ENCODE peak calls at places on chromosome 3, in eight cellular contexts. G, N, I, Y, D, O, Q and S are unnamed samples.

GRCh38 chr3:139564290-139564861 is 24.8 kb upstream of the RBP1 start:
- DNase-seq in G (no peak), N (no peak), I (no peak), Y (no peak), D (no peak), O (no peak), Q (no peak), S (no peak)

GRCh38 chr3:184874709-184875644 is 63.0 kb downstream of the VPS8 start:
- DNase-seq in G (no peak), N (no peak), I (peak; percentile 36), Y (peak; percentile 30), D (peak; percentile 4), O (no peak), Q (no peak), S (no peak)

GRCh38 chr3:138947303-138948121 is 495 bp downstream of the FOXL2NB start:
- DNase-seq in G (no peak), N (no peak), I (no peak), Y (no peak), D (no peak), O (no peak), Q (no peak), S (no peak)

GRCh38 chr3:26145769-26146168 is 355.9 kb downstream of the OXSM start:
- DNase-seq in G (no peak), N (no peak), I (no peak), Y (no peak), D (no peak), O (no peak), Q (no peak), S (no peak)

GRCh38 chr3:81439088-81439487 is 322.4 kb downstream of the GBE1 start:
- DNase-seq in G (no peak), N (no peak), I (no peak), Y (no peak), D (no peak), O (no peak), Q (no peak), S (no peak)

GRCh38 chr3:58066842-58067241 is 58.6 kb downstream of the FLNB start:
- DNase-seq in G (no peak), N (no peak), I (no peak), Y (no peak), D (no peak), O (no peak), Q (no peak), S (no peak)

GRCh38 chr3:107523361-107524213 is 825 bp downstream of the BBX start:
- DNase-seq in G (peak; percentile 75), N (peak; percentile 68), I (peak; percentile 49), Y (peak; percentile 30), D (no peak), O (peak; percentile 32), Q (peak; percentile 51), S (peak; percentile 51)

GRCh38 chr3:197317250-197317963 is 19.0 kb upstream of the DLG1 start:
- DNase-seq in G (no peak), N (no peak), I (no peak), Y (no peak), D (peak; percentile 94), O (no peak), Q (no peak), S (no peak)

GRCh38 chr3:174322789-174323188 is 536.3 kb upstream of the NAALADL2 start:
- DNase-seq in G (no peak), N (no peak), I (no peak), Y (no peak), D (no peak), O (no peak), Q (no peak), S (no peak)

GRCh38 chr3:186044973-186045372 is 63.9 kb downstream of the ETV5 start:
- DNase-seq in G (no peak), N (no peak), I (no peak), Y (peak; percentile 35), D (no peak), O (no peak), Q (no peak), S (no peak)

GRCh38 chr3:32437898-32438297 is 46.2 kb downstream of the CMTM7 start:
- DNase-seq in G (peak; percentile 18), N (no peak), I (no peak), Y (no peak), D (no peak), O (no peak), Q (no peak), S (no peak)

GRCh38 chr3:188916934-188917391 is 254.8 kb upstream of the TPRG1 start:
- DNase-seq in G (no peak), N (no peak), I (no peak), Y (no peak), D (no peak), O (no peak), Q (no peak), S (no peak)

GRCh38 chr3:100875239-100875638 is 118.0 kb downstream of the ABI3BP start:
- DNase-seq in G (no peak), N (no peak), I (no peak), Y (no peak), D (peak; percentile 83), O (no peak), Q (no peak), S (no peak)

GRCh38 chr3:153704115-153704514 is 417.1 kb upstream of the ARHGEF26 start:
- DNase-seq in G (no peak), N (no peak), I (no peak), Y (no peak), D (no peak), O (no peak), Q (no peak), S (no peak)

DNA sequence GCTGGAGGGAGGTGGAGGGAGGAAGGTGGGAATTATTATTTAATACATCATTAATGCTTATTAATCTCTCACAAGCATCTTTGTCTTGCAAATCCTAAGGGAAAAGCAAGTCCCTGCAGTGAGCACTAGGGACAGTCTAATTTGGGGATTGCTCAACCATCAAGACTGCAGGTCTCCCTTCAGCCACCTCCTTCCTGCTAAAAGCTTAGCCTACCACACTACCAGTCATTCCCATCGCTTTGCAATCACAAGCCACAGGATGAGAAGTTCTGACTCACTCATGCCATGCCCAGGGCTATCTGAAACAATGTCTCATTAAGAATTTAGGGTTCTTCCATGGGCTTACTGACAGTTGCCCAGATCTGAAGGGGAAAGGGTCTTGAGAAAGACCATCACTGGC is 51.0 kb upstream of the EIF1B start:
- DNase-seq in G (no peak), N (no peak), I (no peak), Y (no peak), D (no peak), O (no peak), Q (no peak), S (no peak)
- TF ChIP-seq CTCF in G (no peak), N (no peak), I (no peak), Y (no peak), D (no peak), O (no peak), Q (no peak), S (no peak)

DNA sequence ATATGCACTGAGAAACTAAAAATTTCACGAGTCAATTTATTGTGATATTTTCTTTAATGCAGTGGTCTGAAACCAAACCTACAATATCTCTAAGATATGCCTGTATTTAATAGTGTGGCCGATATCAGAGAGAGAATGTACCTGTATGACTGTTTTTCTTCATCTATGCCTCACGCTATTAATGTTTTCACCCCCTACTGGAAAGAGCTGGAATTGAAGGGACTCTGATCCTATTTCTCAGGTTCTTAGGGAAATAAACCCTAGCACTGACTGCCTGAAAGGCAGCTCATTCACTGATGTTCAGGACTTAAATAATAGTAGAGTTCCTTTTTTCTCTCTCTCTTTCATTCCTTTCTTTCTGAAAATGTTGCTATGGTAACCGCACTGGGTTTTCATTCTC is 1135.9 kb downstream of the IGSF11 start:
- DNase-seq in G (no peak), N (no peak), I (no peak), Y (no peak), D (no peak), O (no peak), Q (no peak), S (no peak)
- TF ChIP-seq CTCF in G (peak; percentile 73), N (no peak), I (no peak), Y (peak; percentile 62), D (peak; percentile 38), O (no peak), Q (no peak), S (no peak)

DNA sequence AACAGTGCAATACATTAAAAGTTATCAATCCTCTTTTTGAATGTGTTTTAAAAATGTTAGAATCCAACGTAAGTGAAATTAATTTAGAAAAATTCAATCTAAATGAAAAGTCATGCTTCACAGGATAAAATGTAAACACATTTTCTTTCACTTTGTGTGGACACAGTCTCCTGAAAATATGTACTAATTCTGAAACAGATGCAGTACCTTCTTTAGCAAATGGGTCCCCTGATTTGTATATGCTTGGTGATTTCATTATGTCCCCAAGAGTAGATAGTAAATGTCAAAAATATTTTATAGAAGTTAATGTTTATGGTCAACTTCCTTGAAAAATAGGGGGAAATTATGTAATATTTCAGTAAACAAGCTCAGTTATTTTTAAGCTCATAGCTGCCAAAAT is 28.9 kb downstream of the FOXP1 start:
- DNase-seq in G (no peak), N (no peak), I (no peak), Y (no peak), D (no peak), O (no peak), Q (no peak), S (no peak)
- TF ChIP-seq CTCF in G (no peak), N (no peak), I (no peak), Y (no peak), D (no peak), O (no peak), Q (no peak), S (no peak)

DNA sequence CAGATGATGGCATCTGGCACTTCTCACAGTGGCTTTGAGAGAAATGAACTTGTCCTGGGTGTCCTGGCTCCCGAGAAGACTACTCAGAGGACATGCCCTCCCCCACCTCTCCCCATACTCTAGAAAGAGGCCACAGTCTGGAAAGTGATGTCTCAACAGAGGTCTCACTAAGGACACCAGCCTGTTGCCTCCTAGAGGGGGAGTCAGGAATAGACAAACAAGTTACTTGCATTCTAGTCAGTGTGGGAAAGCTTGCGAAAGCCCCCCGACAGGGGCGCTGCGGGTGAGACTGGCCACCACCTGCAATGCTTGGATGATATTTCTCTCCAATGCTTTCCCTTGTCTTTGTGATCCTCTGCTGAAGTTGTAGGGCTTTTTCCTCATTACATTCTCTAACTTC is 17.2 kb downstream of the B4GALT4 start:
- DNase-seq in G (no peak), N (no peak), I (no peak), Y (no peak), D (no peak), O (no peak), Q (no peak), S (no peak)
- TF ChIP-seq CTCF in G (no peak), N (no peak), I (no peak), Y (no peak), D (no peak), O (no peak), Q (no peak), S (no peak)

GRCh38 chr3:38247366-38248035 is 18.1 kb upstream of the SLC22A13 start:
- DNase-seq in G (no peak), N (no peak), I (no peak), Y (no peak), D (peak; percentile 92), O (no peak), Q (no peak), S (no peak)
- TF ChIP-seq CTCF in G (no peak), N (no peak), I (no peak), Y (no peak), D (peak; percentile 31), O (no peak), Q (no peak), S (no peak)